ENCODE peak calls at places on chromosomes 5 and 9, in seven cellular contexts. P is stomach; T is thoracic aorta; V is effector memory CD4-positive, alpha-beta T cell; Z is sigmoid colon; Y is aorta; E is psoas muscle. C is an unnamed sample.

GRCh38 chr9:77926314-77926959 is 105.2 kb downstream of the GNAQ start:
- DNase-seq in Z (no peak), E (no peak), T (no peak), V (no peak), Y (no peak), P (no peak), C (no peak)

GRCh38 chr9:121674952-121675351 is 23.5 kb downstream of the DAB2IP start:
- DNase-seq in V (no peak), Y (no peak), E (peak; percentile 53), T (no peak), P (no peak), Z (no peak), C (no peak)

GRCh38 chr5:31153523-31153922 is 40.0 kb upstream of the CDH6 start:
- DNase-seq in Z (no peak), P (no peak), Y (no peak), T (no peak), E (no peak), V (no peak), C (no peak)

GRCh38 chr5:96031811-96032261 is 70.2 kb upstream of the ELL2 start:
- DNase-seq in Z (no peak), P (no peak), E (no peak), T (no peak), Y (no peak), V (no peak), C (no peak)

GRCh38 chr5:134477462-134478245 is 47.8 kb upstream of the JADE2 start:
- DNase-seq in P (no peak), T (no peak), V (no peak), Y (peak; percentile 37), Z (no peak), E (no peak), C (no peak)

GRCh38 chr9:21779397-21779796 is 23.0 kb upstream of the MTAP start:
- DNase-seq in V (no peak), T (no peak), E (no peak), P (no peak), Z (no peak), Y (no peak), C (no peak)

GRCh38 chr5:131794596-131794995 is 2.2 kb downstream of the FNIP1 start:
- DNase-seq in T (no peak), V (no peak), Z (no peak), P (no peak), Y (no peak), E (no peak), C (no peak)

GRCh38 chr9:1050125-1050895 is at the start of gene DMRT2:
- DNase-seq in Y (peak; percentile 88), E (peak; percentile 97), T (peak; percentile 23), V (no peak), P (peak; percentile 78), Z (peak; percentile 89), C (no peak)

GRCh38 chr9:94899464-94900221 is 173.1 kb downstream of the AOPEP start:
- DNase-seq in Z (no peak), P (no peak), V (no peak), Y (no peak), T (no peak), E (no peak), C (no peak)

GRCh38 chr9:94903961-94904421 is 177.5 kb downstream of the AOPEP start:
- DNase-seq in E (no peak), Y (no peak), Z (no peak), T (no peak), P (no peak), V (no peak), C (no peak)

GRCh38 chr9:94896512-94896911 is 170.0 kb downstream of the AOPEP start:
- DNase-seq in Y (no peak), T (no peak), E (no peak), V (no peak), Z (no peak), P (no peak), C (no peak)

GRCh38 chr9:94901019-94901363 is 174.5 kb downstream of the AOPEP start:
- DNase-seq in T (no peak), P (no peak), Z (no peak), Y (no peak), V (no peak), E (no peak), C (no peak)

DNA sequence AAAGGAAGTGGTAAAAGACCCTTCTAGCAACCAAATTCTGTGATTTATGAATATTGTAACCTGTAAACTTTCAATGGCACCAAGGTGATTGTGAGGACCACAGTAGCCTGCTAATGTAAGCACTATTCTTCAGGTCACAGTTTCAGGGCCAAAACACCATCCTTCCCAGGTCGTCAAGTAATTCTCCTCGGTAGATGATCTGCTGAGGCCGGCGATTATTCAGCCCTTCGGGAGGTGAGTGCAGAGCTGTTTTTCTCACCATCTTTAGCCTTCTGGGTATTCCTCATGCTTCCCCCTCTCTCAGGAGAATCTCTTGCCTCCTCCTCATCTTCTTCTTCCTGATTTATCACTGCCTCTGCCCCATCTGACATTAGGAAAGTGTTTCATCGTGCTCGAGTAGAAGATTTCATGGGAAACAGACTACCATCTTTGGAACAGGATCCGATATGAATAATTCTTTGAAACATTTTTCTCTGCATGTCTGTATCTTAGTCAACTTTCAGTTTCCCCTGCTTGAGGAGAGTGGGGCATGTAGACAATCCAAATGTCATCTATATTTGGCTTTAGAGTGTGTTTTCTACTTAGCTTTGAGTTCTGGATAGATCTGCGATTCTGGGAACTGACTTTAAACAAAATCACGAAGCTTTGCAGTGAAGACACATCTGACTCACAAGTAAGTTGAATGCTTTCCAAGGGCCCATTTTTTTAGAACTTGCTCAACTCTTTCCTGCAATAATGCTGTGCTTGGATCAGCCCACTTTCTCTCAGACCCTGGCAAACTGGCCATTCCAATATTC is 173.9 kb downstream of the AOPEP start:
- DNase-seq in Y (no peak), P (no peak), E (no peak), V (no peak), Z (no peak), T (no peak), C (no peak)
- H3K4me3 ChIP-seq in Y (no peak overlapping the region), P (no peak overlapping the region), E (peak overlapping the region; percentile 15), V (no peak overlapping the region), Z (peak overlapping the region; percentile 6), T (peak overlapping the region; percentile 47), C (no peak overlapping the region)

DNA sequence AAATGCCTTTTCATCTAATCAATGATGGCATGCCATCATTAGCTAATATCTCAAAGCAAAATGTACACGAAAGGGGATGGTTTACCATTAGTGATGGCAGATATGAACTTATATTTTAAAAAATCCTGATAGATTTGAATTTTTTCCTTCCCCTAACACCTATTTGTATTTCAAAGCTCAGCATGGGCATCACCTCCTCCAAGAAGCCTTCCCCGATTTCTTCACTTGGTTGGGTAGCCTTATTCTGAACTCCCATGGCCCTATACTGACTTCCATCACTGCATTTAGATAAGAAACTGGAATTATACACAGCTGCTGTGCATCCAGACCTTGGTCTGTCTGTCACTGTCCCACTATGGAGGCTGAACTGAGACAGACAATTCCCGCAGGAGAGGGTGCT is 49.6 kb upstream of the FBXW11 start:
- DNase-seq in Y (no peak), Z (no peak), V (no peak), P (no peak), E (no peak), T (no peak), C (no peak)
- H3K36me3 ChIP-seq in Y (no peaks in the 10 kb centered on the region), Z (peaks cover 36% of the 10 kb centered on the region), V (peaks cover 93% of the 10 kb centered on the region), P (peaks cover 28% of the 10 kb centered on the region), E (no peaks in the 10 kb centered on the region), T (peaks cover 8% of the 10 kb centered on the region), C (peaks cover 75% of the 10 kb centered on the region)

DNA sequence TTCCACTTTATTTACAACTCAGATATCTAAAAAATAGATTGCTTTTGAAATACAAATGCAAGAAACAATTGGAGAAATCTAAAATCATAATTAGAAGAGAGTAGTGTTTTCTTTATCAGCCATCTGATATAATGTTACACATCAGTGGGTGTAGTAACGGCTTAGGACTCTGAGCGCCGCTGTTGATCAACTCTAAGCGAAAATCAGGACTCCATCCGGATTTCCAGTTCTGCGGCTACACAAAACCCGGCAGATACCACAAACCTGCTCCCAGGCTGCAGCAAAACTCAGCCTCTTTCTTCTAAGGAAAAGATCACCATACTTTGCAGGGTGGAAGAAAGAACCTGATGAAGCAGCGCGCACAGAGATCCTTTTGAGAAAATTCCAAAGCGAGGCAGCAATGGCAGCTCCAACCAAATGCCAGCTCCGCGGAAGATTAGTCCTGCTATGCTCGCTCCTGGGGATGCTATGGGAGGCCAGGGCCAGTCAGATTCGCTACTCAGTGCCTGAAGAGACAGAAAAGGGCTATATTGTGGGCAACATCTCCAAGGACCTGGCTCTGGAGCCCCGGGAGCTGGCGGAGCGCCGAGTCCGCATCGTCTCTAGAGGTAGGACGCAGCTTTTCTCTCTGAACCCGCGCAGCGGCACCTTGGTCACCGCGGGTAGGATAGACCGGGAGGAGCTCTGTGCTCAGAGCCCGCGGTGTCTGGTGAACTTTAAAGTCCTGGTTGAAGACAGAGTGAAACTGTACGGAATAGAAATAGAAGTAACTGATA is at the start of gene PCDHGA9:
- DNase-seq in P (no peak), T (no peak), Y (peak; percentile 68), V (no peak), E (peak; percentile 59), Z (no peak), C (no peak)
- H3K9me3 ChIP-seq in P (peaks cover 92% of the 10 kb centered on the region), T (peaks cover 90% of the 10 kb centered on the region), Y (peaks cover 35% of the 10 kb centered on the region), V (peaks cover 4% of the 10 kb centered on the region), E (peaks cover 4% of the 10 kb centered on the region), Z (peaks cover 36% of the 10 kb centered on the region), C (no peaks in the 10 kb centered on the region)

DNA sequence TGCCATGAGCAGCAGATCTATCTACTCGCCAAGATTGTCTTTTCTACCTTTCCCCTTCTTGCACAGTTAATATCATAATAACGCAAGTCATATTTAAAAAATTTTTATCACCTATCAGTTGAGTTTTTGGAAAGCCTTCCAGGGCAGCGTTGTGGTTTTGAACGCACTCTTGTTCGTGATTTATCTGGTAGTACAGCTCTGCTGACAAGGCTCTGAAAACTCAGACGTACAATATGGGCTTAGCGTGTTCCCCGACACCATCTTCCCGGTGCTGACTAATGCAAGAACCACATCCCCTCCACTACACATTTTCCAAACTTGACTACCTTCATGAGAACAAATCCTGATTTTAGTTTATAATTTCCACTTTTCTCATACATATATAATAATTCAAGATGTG is 1.6 kb upstream of the NFIL3 start:
- DNase-seq in Z (no peak), T (no peak), E (no peak), V (no peak), P (no peak), Y (no peak), C (no peak)
- H3K4me3 ChIP-seq in Z (peak overlapping the region; percentile 85), T (peak overlapping the region; percentile 98), E (peak overlapping the region; percentile 92), V (peak overlapping the region; percentile 76), P (peak overlapping the region; percentile 59), Y (no peak overlapping the region), C (peak overlapping the region; percentile 62)

DNA sequence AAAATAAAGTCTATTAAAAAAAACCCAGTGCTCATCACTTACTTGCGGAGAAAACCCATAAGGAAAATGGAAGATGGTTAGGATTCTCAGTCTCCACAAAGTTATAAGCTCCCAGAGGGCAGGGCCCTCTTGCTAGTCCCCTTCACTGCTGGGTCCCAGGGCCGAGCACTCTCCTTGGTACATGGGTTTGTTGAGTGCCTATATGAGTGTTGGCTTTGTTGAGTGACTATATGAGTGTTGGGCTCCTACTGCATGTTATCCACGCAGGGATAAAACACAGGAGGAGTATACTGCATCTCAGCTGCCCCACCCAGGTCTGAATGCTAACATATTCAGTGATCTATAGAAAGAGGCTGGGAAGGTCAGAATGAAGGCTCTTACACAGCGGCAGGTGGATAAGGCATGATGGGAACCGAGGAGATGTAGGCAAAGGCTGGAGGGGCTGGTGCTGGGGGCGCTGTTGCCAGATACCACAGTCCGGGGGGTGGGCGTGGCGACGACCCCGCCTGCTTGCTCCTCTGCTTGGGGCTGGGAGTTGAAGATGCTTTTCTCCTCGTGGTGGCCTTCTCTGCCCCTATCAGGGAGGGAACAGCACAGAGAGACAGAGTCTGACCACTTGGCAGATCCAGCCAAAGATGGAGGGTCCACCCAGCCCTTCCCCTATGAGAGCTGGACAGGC is 11.6 kb downstream of the ORM2 start:
- DNase-seq in V (no peak), Z (no peak), T (no peak), Y (no peak), P (no peak), E (no peak), C (no peak)
- H3K36me3 ChIP-seq in V (peaks cover 94% of the 10 kb centered on the region), Z (peaks cover 86% of the 10 kb centered on the region), T (peaks cover 79% of the 10 kb centered on the region), Y (peaks cover 6% of the 10 kb centered on the region), P (peaks cover 84% of the 10 kb centered on the region), E (no peaks in the 10 kb centered on the region), C (peaks cover 91% of the 10 kb centered on the region)

GRCh38 chr5:141389153-141390042 is 1.9 kb downstream of the PCDHGB4 start:
- DNase-seq in Y (peak; percentile 58), E (no peak), V (no peak), Z (no peak), T (no peak), P (no peak), C (no peak)
- H3K9me3 ChIP-seq in Y (peaks cover 37% of the 10 kb centered on the region), E (no peaks in the 10 kb centered on the region), V (peaks cover 9% of the 10 kb centered on the region), Z (peaks cover 37% of the 10 kb centered on the region), T (peaks cover 95% of the 10 kb centered on the region), P (peaks cover 98% of the 10 kb centered on the region), C (peaks cover 11% of the 10 kb centered on the region)

C was measured in CD8-positive, alpha-beta T cell.